ENCODE peak calls at places on chromosomes 11 and 22, in five cellular contexts. E, X, J, F and Y are unnamed samples.

GRCh38 chr22:30438559-30438958 is 13.0 kb downstream of the MTFP1 start:
- DNase-seq in E (peak; percentile 19), F (no peak), J (no peak), X (no peak), Y (no peak)

GRCh38 chr22:20507253-20508066 is at the start of gene MED15:
- DNase-seq in J (peak; percentile 63), X (peak; percentile 64), E (peak; percentile 100), F (peak; percentile 87), Y (peak; percentile 60)

GRCh38 chr11:105741488-105742020 is 131.7 kb downstream of the GRIA4 start:
- DNase-seq in F (no peak), J (no peak), X (no peak), E (no peak), Y (no peak)

GRCh38 chr11:102476069-102476468 is 23.5 kb upstream of the TMEM123 start:
- DNase-seq in J (no peak), X (no peak), E (no peak), F (no peak), Y (no peak)

GRCh38 chr22:37904572-37905533 is 1.2 kb upstream of the MICALL1 start:
- DNase-seq in X (peak; percentile 84), J (no peak), F (peak; percentile 58), E (peak; percentile 57), Y (no peak)

GRCh38 chr11:2258501-2259465 is 11.6 kb downstream of the ASCL2 start:
- DNase-seq in E (no peak), X (no peak), F (no peak), J (no peak), Y (no peak)

GRCh38 chr22:37306494-37306829 is 24.2 kb downstream of the CYTH4 start:
- DNase-seq in X (no peak), E (no peak), F (no peak), J (no peak), Y (no peak)

GRCh38 chr22:42883121-42883520 is 26.0 kb upstream of the ARFGAP3 start:
- DNase-seq in J (no peak), F (no peak), E (no peak), X (no peak), Y (no peak)

GRCh38 chr11:129922674-129923073 is 27.3 kb upstream of the NFRKB start:
- DNase-seq in F (no peak), J (no peak), X (peak; percentile 6), E (no peak), Y (no peak)

GRCh38 chr22:18906896-18907295 is 776 bp downstream of the DGCR6 start:
- DNase-seq in F (no peak), E (no peak), X (no peak), J (no peak), Y (no peak)

GRCh38 chr11:47552086-47552580 is 799 bp downstream of the CELF1 start:
- DNase-seq in X (no peak), J (no peak), E (no peak), F (peak; percentile 12), Y (no peak)

GRCh38 chr11:21185959-21186358 is 516.6 kb downstream of the NELL1 start:
- DNase-seq in E (no peak), X (no peak), F (no peak), J (no peak), Y (no peak)

GRCh38 chr11:96472085-96472484 is 82.3 kb downstream of the JRKL start:
- DNase-seq in X (no peak), F (no peak), E (no peak), J (no peak), Y (no peak)

GRCh38 chr11:87020764-87021365 is 16.9 kb upstream of the TMEM135 start:
- DNase-seq in J (no peak), X (no peak), E (no peak), F (no peak), Y (no peak)

GRCh38 chr22:28955817-28956216 is 72.4 kb downstream of the ZNRF3 start:
- DNase-seq in E (no peak), X (no peak), F (no peak), J (no peak), Y (peak; percentile 60)

GRCh38 chr22:30559889-30560288 is 13.3 kb upstream of the SEC14L6 start:
- DNase-seq in F (no peak), X (no peak), J (no peak), E (no peak), Y (no peak)

GRCh38 chr11:45745065-45745811 is 59.7 kb upstream of the SLC35C1 start:
- DNase-seq in X (no peak), J (no peak), F (no peak), E (no peak), Y (no peak)

GRCh38 chr11:134387501-134387900 is 24.5 kb downstream of the B3GAT1 start:
- DNase-seq in J (no peak), E (no peak), X (no peak), F (no peak), Y (no peak)

GRCh38 chr11:73729594-73730206 is 31.2 kb downstream of the RAB6A start:
- DNase-seq in X (peak; percentile 28), J (peak; percentile 33), E (peak; percentile 49), F (peak; percentile 28), Y (no peak)

GRCh38 chr11:61630104-61630503 is 49.2 kb upstream of the SYT7 start:
- DNase-seq in E (no peak), J (no peak), X (no peak), F (no peak), Y (no peak)
- TF ChIP-seq CEBPB in E (no peak), J (no peak), X (no peak), F (no peak), Y (no peak)

GRCh38 chr22:45429424-45429823 is 15.9 kb downstream of the RIBC2 start:
- DNase-seq in J (no peak), E (no peak), F (no peak), X (no peak), Y (no peak)
- TF ChIP-seq CEBPB in J (no peak), E (no peak), F (no peak), X (no peak), Y (no peak)

DNA sequence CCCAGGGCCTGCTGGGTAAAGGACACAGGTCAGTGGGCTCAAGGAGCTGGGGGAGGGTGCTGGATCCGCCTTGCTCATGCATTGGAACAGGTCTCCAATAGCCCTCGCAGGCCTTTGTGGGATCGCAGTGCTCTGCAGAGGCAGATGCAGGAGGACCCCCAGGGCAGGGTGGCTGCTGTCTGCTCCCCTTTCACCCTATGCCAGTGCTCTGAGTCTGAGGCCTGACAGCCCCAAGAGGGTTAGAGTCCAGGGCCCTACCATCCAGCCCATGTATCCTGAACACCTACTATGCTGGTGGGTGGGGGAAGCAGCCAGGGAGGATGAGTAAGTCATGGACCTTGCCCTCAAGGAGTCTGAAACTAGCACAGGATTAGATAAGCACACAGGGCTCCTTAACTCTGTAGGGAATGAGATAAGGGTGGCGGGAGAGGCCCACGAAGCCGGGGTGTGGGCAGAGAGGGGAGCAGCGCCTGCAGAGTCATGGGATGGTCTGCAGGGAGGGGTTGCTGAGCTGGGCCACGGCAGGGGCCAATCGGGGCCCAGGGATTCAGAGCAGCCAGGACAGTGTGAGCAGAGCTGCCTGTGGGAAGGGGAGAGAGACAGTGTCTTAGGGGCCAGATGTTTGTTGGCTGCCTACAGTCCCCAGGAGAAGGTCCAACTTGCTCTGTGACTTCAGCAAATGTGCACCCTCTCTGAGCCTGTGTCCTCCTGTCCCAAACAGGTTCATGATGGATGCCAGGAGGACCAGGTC is 10.5 kb upstream of the EHD1 start:
- DNase-seq in J (no peak), F (peak; percentile 41), E (peak; percentile 93), X (peak; percentile 89), Y (no peak)
- TF ChIP-seq CEBPB in J (no peak), F (no peak), E (no peak), X (no peak), Y (no peak)

GRCh38 chr22:25169278-25170031 is 30.2 kb upstream of the CRYBB3 start:
- DNase-seq in X (no peak), F (peak; percentile 82), E (no peak), J (no peak), Y (no peak)
- TF ChIP-seq CEBPB in X (no peak), F (peak; percentile 70), E (no peak), J (no peak), Y (no peak)